ENCODE peak calls at places on chromosomes 3 and 15, in eight cellular contexts. O, L, B, J, Z, D, P and E are unnamed samples.

GRCh38 chr3:98259707-98260106 is 4.3 kb upstream of the OR5H6 start:
- DNase-seq in O (no peak), L (no peak), B (no peak), J (no peak), Z (no peak), D (no peak), P (no peak), E (no peak)

GRCh38 chr3:160754371-160754854 is 1.6 kb upstream of the PPM1L start:
- DNase-seq in O (peak), L (no peak), B (peak), J (no peak), Z (no peak), D (peak), P (peak), E (peak)

GRCh38 chr15:89329329-89330084 is 5.1 kb downstream of the POLG start:
- DNase-seq in O (no peak), L (no peak), B (no peak), J (no peak), Z (no peak), D (no peak), P (no peak), E (no peak)

GRCh38 chr15:70013647-70014310 is 83.9 kb downstream of the TLE3 start:
- DNase-seq in O (no peak), L (no peak), B (no peak), J (peak), Z (no peak), D (no peak), P (no peak), E (no peak)

GRCh38 chr15:100703032-100703578 is 100.7 kb downstream of the ASB7 start:
- DNase-seq in O (peak), L (peak), B (peak), J (no peak), Z (peak), D (no peak), P (no peak), E (peak)

GRCh38 chr3:115784739-115785571 is 161.6 kb downstream of the GAP43 start:
- DNase-seq in O (no peak), L (no peak), B (no peak), J (no peak), Z (peak), D (no peak), P (no peak), E (peak)

GRCh38 chr3:182766108-182766507 is 27.2 kb upstream of the ATP11B start:
- DNase-seq in O (no peak), L (no peak), B (no peak), J (no peak), Z (no peak), D (no peak), P (no peak), E (no peak)

GRCh38 chr3:169420429-169420828 is 243.1 kb downstream of the MECOM start:
- DNase-seq in O (no peak), L (no peak), B (no peak), J (no peak), Z (no peak), D (no peak), P (no peak), E (no peak)

GRCh38 chr3:157355276-157355675 is 81.4 kb upstream of the PTX3 start:
- DNase-seq in O (no peak), L (no peak), B (no peak), J (no peak), Z (no peak), D (no peak), P (no peak), E (no peak)

GRCh38 chr3:50350213-50350526 is 405 bp downstream of the NPRL2 start:
- DNase-seq in O (no peak), L (no peak), B (no peak), J (no peak), Z (no peak), D (no peak), P (no peak), E (no peak)

GRCh38 chr3:72903004-72903403 is 15.2 kb downstream of the GXYLT2 start:
- DNase-seq in O (no peak), L (no peak), B (no peak), J (no peak), Z (peak), D (no peak), P (no peak), E (peak)

GRCh38 chr3:129794319-129795201 is 99.0 kb downstream of the TMCC1 start:
- DNase-seq in O (no peak), L (peak), B (peak), J (peak), Z (no peak), D (peak), P (peak), E (peak)

GRCh38 chr15:79408041-79408440 is 24.1 kb upstream of the MINAR1 start:
- DNase-seq in O (no peak), L (no peak), B (no peak), J (no peak), Z (no peak), D (no peak), P (no peak), E (peak)

GRCh38 chr3:148727242-148727641 is 29.5 kb downstream of the AGTR1 start:
- DNase-seq in O (no peak), L (peak), B (no peak), J (no peak), Z (no peak), D (no peak), P (no peak), E (no peak)

DNA sequence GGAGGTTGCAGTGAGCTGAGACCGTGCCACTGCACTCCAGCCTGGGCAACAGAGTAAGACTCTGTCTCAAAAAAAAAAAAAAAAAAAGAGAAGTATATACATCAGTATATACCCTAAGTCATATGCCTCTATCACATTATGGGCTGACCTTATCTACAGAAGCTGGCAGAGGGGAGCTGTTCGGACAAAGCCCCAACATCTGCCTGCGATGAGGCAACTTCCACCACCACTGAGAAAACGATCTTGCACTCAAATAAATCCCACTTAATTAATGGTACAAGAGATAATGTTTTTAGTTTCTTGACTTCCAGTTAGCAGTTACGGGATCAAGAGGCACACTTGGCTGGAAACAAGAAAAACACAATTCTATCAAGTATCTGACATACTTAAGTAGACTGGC is 2.2 kb downstream of the GLT8D1 start:
- DNase-seq in O (no peak), L (no peak), B (no peak), J (no peak), Z (no peak), D (no peak), P (no peak), E (no peak)
- H3K4me3 ChIP-seq in O (no peak), L (peak), B (no peak), J (no peak), Z (peak), D (no peak), P (no peak), E (no peak)

GRCh38 chr3:52002768-52003167 is 7.1 kb upstream of the RPL29 start:
- DNase-seq in O (no peak), L (no peak), B (no peak), J (no peak), Z (no peak), D (no peak), P (no peak), E (no peak)

GRCh38 chr3:52004158-52004787 is 8.6 kb upstream of the RPL29 start:
- DNase-seq in O (no peak), L (no peak), B (no peak), J (no peak), Z (peak), D (no peak), P (peak), E (peak)

GRCh38 chr3:51998774-51999173 is 3.1 kb upstream of the RPL29 start:
- DNase-seq in O (no peak), L (no peak), B (no peak), J (no peak), Z (no peak), D (no peak), P (no peak), E (no peak)

GRCh38 chr3:51999861-52000260 is 4.2 kb upstream of the RPL29 start:
- DNase-seq in O (no peak), L (no peak), B (no peak), J (no peak), Z (no peak), D (no peak), P (no peak), E (no peak)

DNA sequence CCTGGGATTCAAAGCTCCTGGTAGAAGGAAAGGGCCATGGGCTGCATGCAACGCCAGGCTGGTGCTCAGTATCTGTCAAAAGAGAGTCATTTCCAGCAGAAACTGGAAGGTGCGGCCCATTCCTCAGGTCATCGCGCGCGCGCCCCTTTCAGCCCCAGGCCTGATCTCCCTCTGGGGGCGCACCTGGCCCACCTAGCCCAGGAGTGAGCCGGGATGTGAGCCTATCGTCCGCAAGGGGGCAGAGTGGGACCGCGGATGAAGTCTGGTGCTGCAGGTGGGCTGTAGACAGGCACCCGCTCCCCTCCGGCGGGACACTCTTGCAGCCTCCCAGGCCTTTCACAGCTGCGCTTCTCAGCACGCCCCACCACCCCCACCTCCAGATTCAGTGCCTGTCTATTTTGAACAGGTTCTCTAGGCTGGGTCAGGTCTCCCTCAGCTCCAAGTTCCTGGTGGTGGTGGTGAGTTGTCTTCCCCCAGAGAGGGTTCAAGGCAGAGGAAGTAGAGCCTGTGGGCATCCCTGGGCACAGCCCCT is 5.8 kb upstream of the RPL29 start:
- DNase-seq in O (peak), L (peak), B (peak), J (peak), Z (peak), D (peak), P (peak), E (peak)
- H3K4me3 ChIP-seq in O (no peak), L (no peak), B (no peak), J (no peak), Z (no peak), D (no peak), P (no peak), E (no peak)

DNA sequence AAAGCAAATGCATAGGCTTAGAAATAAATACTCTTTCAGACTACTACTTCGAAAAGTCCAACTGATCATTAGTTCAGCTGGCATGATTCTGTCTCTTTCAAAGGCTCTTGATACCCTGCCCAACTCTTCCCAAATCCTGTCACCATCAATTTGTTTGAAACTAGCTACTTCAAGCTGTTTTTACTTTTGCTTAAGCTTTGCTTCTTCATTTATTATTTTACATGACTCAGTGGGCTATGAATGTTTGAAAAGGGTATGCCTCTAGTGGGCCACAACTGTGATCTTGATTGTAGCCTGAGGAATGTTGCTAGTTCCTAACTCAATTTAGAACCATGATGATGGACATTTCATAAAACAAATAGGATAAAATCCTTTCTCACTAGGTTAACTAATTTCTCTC is 340.8 kb downstream of the NAALADL2 start:
- DNase-seq in O (no peak), L (no peak), B (no peak), J (no peak), Z (no peak), D (no peak), P (no peak), E (no peak)
- H3K4me3 ChIP-seq in O (no peak), L (no peak), B (no peak), J (no peak), Z (no peak), D (no peak), P (no peak), E (no peak)

GRCh38 chr3:194054540-194054939 is 81.4 kb upstream of the HES1 start:
- DNase-seq in O (no peak), L (no peak), B (no peak), J (no peak), Z (no peak), D (no peak), P (no peak), E (no peak)
- H3K4me3 ChIP-seq in O (no peak), L (no peak), B (no peak), J (no peak), Z (no peak), D (no peak), P (no peak), E (no peak)

GRCh38 chr15:63047792-63048114 is 5.2 kb downstream of the TPM1 start:
- DNase-seq in O (no peak), L (no peak), B (no peak), J (no peak), Z (no peak), D (no peak), P (no peak), E (no peak)

GRCh38 chr15:63049747-63050439 is 7.3 kb downstream of the TPM1 start:
- DNase-seq in O (no peak), L (no peak), B (no peak), J (no peak), Z (no peak), D (no peak), P (no peak), E (no peak)

GRCh38 chr15:63048115-63048985 is 5.8 kb downstream of the TPM1 start:
- DNase-seq in O (peak), L (peak), B (peak), J (peak), Z (peak), D (peak), P (peak), E (peak)

GRCh38 chr15:63050737-63051700 is 8.5 kb downstream of the TPM1 start:
- DNase-seq in O (no peak), L (no peak), B (peak), J (no peak), Z (no peak), D (no peak), P (no peak), E (peak)

GRCh38 chr15:63048986-63049665 is 6.6 kb downstream of the TPM1 start:
- DNase-seq in O (no peak), L (peak), B (no peak), J (peak), Z (no peak), D (peak), P (peak), E (peak)
- H3K4me3 ChIP-seq in O (peak), L (peak), B (peak), J (peak), Z (peak), D (peak), P (peak), E (peak)

DNA sequence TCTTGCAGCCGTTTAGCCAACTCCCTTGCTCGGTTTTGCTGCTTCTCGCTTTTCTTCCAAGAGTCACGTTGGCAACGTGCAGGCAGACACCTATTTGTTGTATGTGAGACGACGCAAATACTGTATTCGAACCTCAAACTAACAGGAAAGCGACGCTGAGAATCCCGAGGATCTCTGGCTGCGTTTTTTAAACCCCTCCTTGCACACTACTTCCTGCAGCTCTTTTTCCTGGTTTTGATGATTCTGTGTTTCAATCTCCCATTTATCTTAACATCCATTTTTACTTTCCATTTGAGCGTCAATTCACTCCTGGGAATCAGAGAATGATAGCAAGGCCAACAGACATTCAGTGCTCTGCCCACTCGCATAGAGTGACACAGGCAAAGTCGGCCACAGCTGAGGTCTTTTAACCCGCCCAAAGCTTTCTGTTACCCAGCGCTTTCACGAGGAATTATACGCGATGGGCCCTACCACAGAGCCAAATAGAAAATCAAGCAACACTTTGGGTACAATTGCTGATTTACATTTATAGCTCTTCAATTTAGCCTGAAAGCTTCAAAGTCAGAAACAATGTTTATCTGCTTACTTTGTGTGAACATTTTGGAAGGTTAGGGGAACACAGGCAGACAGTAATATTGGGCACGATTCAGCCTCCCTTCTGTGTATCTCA is 1.6 kb upstream of the ANXA2 start:
- DNase-seq in O (no peak), L (no peak), B (no peak), J (no peak), Z (no peak), D (no peak), P (no peak), E (no peak)
- H3K4me3 ChIP-seq in O (no peak), L (no peak), B (peak), J (peak), Z (peak), D (no peak), P (peak), E (peak)

GRCh38 chr15:36880226-36880912 is 220.0 kb downstream of the MEIS2 start:
- DNase-seq in O (no peak), L (no peak), B (no peak), J (no peak), Z (no peak), D (no peak), P (no peak), E (no peak)
- H3K4me3 ChIP-seq in O (no peak), L (no peak), B (no peak), J (no peak), Z (no peak), D (no peak), P (peak), E (no peak)